ENCODE peak calls at places on chromosomes 11 and 22, in six cellular contexts. One of them, this sample, is unnamed.

GRCh38 chr11:126318642-126319373 is 14.9 kb downstream of the DCPS start:
- DNase-seq in stimulated activated CD4-positive, alpha-beta T cell treated with anti-CD3 and anti-CD28 coated beads, Interleukin-2, amount 100 ng/mL, for 24 hours: peak; percentile 17
- DNase-seq in PC-3: peak; percentile 43
- DNase-seq in endothelial cell: no peak
- DNase-seq in GM18507: no peak
- DNase-seq in NCI-H1436: no peak
- DNase-seq in this sample: peak; percentile 41

GRCh38 chr11:116614306-116615210 is 158.2 kb downstream of the BUD13 start:
- DNase-seq in PC-3: no peak
- DNase-seq in GM18507: no peak
- DNase-seq in endothelial cell: no peak
- DNase-seq in NCI-H1436: no peak
- DNase-seq in stimulated activated CD4-positive, alpha-beta T cell treated with anti-CD3 and anti-CD28 coated beads, Interleukin-2, amount 100 ng/mL, for 24 hours: no peak
- DNase-seq in this sample: no peak

GRCh38 chr11:70470127-70470526 is 71.8 kb downstream of the CTTN start:
- DNase-seq in GM18507: no peak
- DNase-seq in NCI-H1436: no peak
- DNase-seq in PC-3: no peak
- DNase-seq in endothelial cell: no peak
- DNase-seq in stimulated activated CD4-positive, alpha-beta T cell treated with anti-CD3 and anti-CD28 coated beads, Interleukin-2, amount 100 ng/mL, for 24 hours: no peak
- DNase-seq in this sample: no peak

GRCh38 chr22:20904008-20904979 is 12.9 kb upstream of the CRKL start:
- DNase-seq in PC-3: peak; percentile 91
- DNase-seq in NCI-H1436: no peak
- DNase-seq in stimulated activated CD4-positive, alpha-beta T cell treated with anti-CD3 and anti-CD28 coated beads, Interleukin-2, amount 100 ng/mL, for 24 hours: no peak
- DNase-seq in endothelial cell: no peak
- DNase-seq in GM18507: no peak
- DNase-seq in this sample: peak; percentile 54

GRCh38 chr22:35177811-35178210 is 79.5 kb upstream of the HMGXB4 start:
- DNase-seq in stimulated activated CD4-positive, alpha-beta T cell treated with anti-CD3 and anti-CD28 coated beads, Interleukin-2, amount 100 ng/mL, for 24 hours: no peak
- DNase-seq in endothelial cell: no peak
- DNase-seq in PC-3: no peak
- DNase-seq in NCI-H1436: no peak
- DNase-seq in GM18507: no peak
- DNase-seq in this sample: no peak

GRCh38 chr11:108672113-108672512 is 7.2 kb downstream of the DDX10 start:
- DNase-seq in PC-3: no peak
- DNase-seq in GM18507: no peak
- DNase-seq in NCI-H1436: no peak
- DNase-seq in stimulated activated CD4-positive, alpha-beta T cell treated with anti-CD3 and anti-CD28 coated beads, Interleukin-2, amount 100 ng/mL, for 24 hours: no peak
- DNase-seq in endothelial cell: no peak
- DNase-seq in this sample: no peak

GRCh38 chr11:69541001-69541285 is 59.5 kb downstream of the LINC01488 start:
- DNase-seq in NCI-H1436: no peak
- DNase-seq in endothelial cell: no peak
- DNase-seq in stimulated activated CD4-positive, alpha-beta T cell treated with anti-CD3 and anti-CD28 coated beads, Interleukin-2, amount 100 ng/mL, for 24 hours: no peak
- DNase-seq in PC-3: no peak
- DNase-seq in GM18507: no peak
- DNase-seq in this sample: no peak

GRCh38 chr11:67436459-67437081 is 912 bp downstream of the PTPRCAP start:
- DNase-seq in PC-3: no peak
- DNase-seq in stimulated activated CD4-positive, alpha-beta T cell treated with anti-CD3 and anti-CD28 coated beads, Interleukin-2, amount 100 ng/mL, for 24 hours: peak; percentile 86
- DNase-seq in GM18507: peak; percentile 73
- DNase-seq in NCI-H1436: no peak
- DNase-seq in endothelial cell: no peak
- DNase-seq in this sample: no peak

GRCh38 chr11:62721994-62722393 is 5.3 kb downstream of the HNRNPUL2 start:
- DNase-seq in GM18507: no peak
- DNase-seq in PC-3: peak; percentile 40
- DNase-seq in NCI-H1436: no peak
- DNase-seq in endothelial cell: no peak
- DNase-seq in stimulated activated CD4-positive, alpha-beta T cell treated with anti-CD3 and anti-CD28 coated beads, Interleukin-2, amount 100 ng/mL, for 24 hours: no peak
- DNase-seq in this sample: no peak

GRCh38 chr11:60971520-60971919 is at the start of gene CD6:
- DNase-seq in endothelial cell: no peak
- DNase-seq in stimulated activated CD4-positive, alpha-beta T cell treated with anti-CD3 and anti-CD28 coated beads, Interleukin-2, amount 100 ng/mL, for 24 hours: peak; percentile 66
- DNase-seq in NCI-H1436: no peak
- DNase-seq in GM18507: no peak
- DNase-seq in PC-3: no peak
- DNase-seq in this sample: no peak